ENCODE peak calls at places on chromosomes 12 and 14, in ten cellular contexts. D is HCT116; L is CD8-positive, alpha-beta T cell; A is body of pancreas; Q is uterus; S is A549; O is BE2C; P is spleen; Z is H9; X is effector memory CD4-positive, alpha-beta T cell. U is an unnamed sample. For H3K9me3, the result is how much of the 10 kb centered on the place peaks cover.

GRCh38 chr14:65260786-65261185 is 151.7 kb upstream of the FUT8 start:
- DNase-seq in D (no peak), L (no peak), X (no peak), P (no peak), A (no peak), O (no peak), S (no peak), Q (no peak), Z (no peak), U (no peak)

GRCh38 chr12:95646781-95647184 is 95.5 kb upstream of the USP44 start:
- DNase-seq in X (no peak), A (no peak), Q (no peak), L (no peak), Z (no peak), D (no peak), O (no peak), P (no peak), S (no peak), U (no peak)

GRCh38 chr12:105887131-105887530 is 251.6 kb downstream of the NUAK1 start:
- DNase-seq in L (no peak), Z (no peak), S (no peak), P (no peak), Q (no peak), A (no peak), X (no peak), O (no peak), D (no peak), U (no peak)

GRCh38 chr12:108414021-108414420 is 74.9 kb upstream of the CMKLR1 start:
- DNase-seq in Z (no peak), Q (no peak), O (no peak), A (no peak), S (no peak), L (no peak), D (no peak), P (no peak), X (no peak), U (no peak)

GRCh38 chr12:108884116-108885012 is 4.5 kb downstream of the DAO start:
- DNase-seq in L (peak), Q (no peak), D (peak), X (peak), O (peak), P (peak), Z (peak), S (peak), A (peak), U (peak)

GRCh38 chr12:28497889-28498411 is 307.7 kb downstream of the CCDC91 start:
- DNase-seq in S (peak), X (no peak), Z (no peak), L (no peak), D (peak), A (no peak), O (no peak), P (no peak), Q (no peak), U (no peak)

GRCh38 chr12:114933428-114934160 is 249.6 kb upstream of the TBX3 start:
- DNase-seq in O (no peak), S (peak), P (no peak), A (no peak), X (no peak), D (peak), L (no peak), Q (no peak), Z (no peak), U (no peak)

GRCh38 chr14:75205586-75205985 is 29.2 kb upstream of the TMED10 start:
- DNase-seq in L (no peak), Q (no peak), O (no peak), D (no peak), Z (no peak), A (no peak), S (no peak), P (peak), X (no peak), U (no peak)

GRCh38 chr14:50839048-50839447 is 8.1 kb upstream of the NIN start:
- DNase-seq in A (no peak), L (no peak), P (no peak), O (no peak), Z (no peak), Q (no peak), D (no peak), S (no peak), X (no peak), U (no peak)

GRCh38 chr14:95018845-95019244 is 138.5 kb downstream of the DICER1 start:
- DNase-seq in Q (no peak), A (no peak), L (no peak), O (no peak), S (no peak), Z (no peak), X (no peak), P (no peak), D (no peak), U (no peak)

GRCh38 chr12:76020281-76020680 is 11.3 kb downstream of the PHLDA1 start:
- DNase-seq in A (no peak), P (peak), O (no peak), D (peak), S (peak), Q (no peak), X (peak), L (peak), Z (no peak), U (peak)

GRCh38 chr14:105848570-105848969 is 322.2 kb downstream of the TMEM121 start:
- DNase-seq in P (no peak), S (no peak), Z (no peak), Q (no peak), D (no peak), X (no peak), L (no peak), A (no peak), O (no peak), U (no peak)

GRCh38 chr14:78291958-78292357 is 121.8 kb downstream of the NRXN3 start:
- DNase-seq in A (no peak), S (no peak), O (no peak), P (no peak), D (no peak), L (no peak), Z (no peak), X (no peak), Q (no peak), U (no peak)

DNA sequence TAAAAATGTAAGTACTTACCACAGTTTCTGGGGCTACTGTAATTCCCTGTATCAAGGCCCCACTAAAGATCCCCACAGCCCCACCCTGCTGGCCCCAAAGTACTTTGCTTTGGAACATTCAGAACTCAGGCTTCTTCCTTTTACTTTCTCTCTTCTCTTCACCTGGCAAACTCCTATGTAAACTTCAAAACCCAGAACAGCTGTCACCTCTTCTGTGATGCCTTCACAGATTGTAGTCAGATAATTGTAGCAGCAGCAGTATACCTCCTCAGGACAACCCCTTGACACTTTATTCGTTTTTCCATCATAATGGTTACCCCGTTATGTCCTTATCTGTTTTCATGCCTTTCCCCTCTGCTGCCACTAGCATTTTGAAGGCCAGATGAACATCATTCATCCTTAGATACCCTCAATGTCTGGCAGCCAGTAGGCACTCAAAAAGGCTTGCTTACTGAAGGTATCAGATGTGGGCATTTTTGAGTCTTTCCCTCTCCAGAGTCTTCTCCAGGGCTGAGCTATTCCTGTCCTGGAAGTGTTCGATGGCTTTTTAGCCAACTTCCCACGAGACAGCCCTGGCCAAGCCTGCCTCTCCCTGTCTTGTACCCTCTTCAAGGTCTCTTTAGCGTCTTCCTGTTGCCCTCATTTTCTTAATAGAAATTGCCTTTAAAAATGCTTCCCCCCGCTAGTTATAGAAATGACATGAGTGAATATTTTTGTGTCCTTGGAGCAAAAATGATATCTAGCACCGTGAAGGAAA is 7.4 kb downstream of the PLBD2 start:
- DNase-seq in O (no peak), S (no peak), Q (no peak), Z (no peak), D (no peak), X (no peak), L (no peak), A (no peak), P (no peak), U (no peak)
- H3K9me3 ChIP-seq in O (under half), S (under half), Q (under half), Z (under half), D (under half), X (under half), L (under half), A (under half), P (under half), U (under half)

DNA sequence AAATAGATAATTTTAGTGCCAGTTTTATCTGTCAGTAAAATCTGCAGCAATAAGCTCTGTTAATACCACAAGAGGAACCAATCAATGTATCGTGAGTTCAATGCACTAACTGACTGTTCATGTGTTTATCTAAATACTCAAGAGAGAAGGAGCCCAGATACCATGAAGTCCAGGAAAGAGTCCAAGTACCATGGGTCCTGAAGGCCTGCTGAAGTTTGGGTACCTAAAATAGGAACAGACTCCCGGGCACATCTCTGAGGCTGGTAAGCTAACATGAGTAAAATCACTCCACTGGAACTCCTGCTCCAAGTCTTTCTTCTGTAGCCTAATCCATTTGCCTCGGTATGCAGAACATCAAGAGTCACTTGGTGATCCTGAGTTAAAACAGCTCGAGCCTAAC is 71.1 kb downstream of the PRKD1 start:
- DNase-seq in O (no peak), P (no peak), Q (no peak), S (no peak), D (no peak), L (no peak), X (no peak), A (no peak), Z (no peak), U (no peak)
- H3K9me3 ChIP-seq in O (under half), P (under half), Q (under half), S (under half), D (under half), L (under half), X (under half), A (under half), Z (under half), U (under half)

DNA sequence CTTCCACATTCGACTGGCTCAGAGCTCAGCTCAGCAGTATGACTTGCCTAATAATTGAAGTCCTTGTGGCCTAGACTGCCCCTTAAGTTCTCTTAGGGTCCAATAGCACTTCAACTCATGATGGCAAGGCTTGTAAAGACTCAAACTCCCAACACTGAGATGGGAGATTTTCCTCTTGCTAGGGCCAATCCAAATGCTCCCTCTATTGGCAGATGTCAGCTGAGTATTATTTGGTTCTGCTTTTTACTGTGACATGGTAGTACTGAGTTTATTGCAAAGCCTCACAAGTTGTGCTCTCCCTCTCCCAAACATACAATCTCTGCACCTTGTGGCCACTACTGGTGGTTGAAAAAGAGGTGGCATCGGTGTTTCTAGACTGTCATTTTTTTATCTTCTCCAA is 164.2 kb downstream of the ALG10 start:
- DNase-seq in Z (no peak), S (no peak), A (no peak), L (no peak), X (no peak), Q (no peak), P (no peak), O (no peak), D (no peak), U (no peak)
- H3K9me3 ChIP-seq in Z (under half), S (under half), A (under half), L (under half), X (under half), Q (under half), P (under half), O (under half), D (under half), U (under half)

GRCh38 chr14:83940253-83940652 is 1589.7 kb upstream of the FLRT2 start:
- DNase-seq in Q (no peak), X (no peak), O (no peak), Z (no peak), P (no peak), S (no peak), A (peak), L (no peak), D (no peak), U (no peak)
- H3K9me3 ChIP-seq in Q (under half), X (under half), O (under half), Z (under half), P (under half), S (under half), A (under half), L (under half), D (under half), U (under half)

GRCh38 chr12:130497331-130497730 is 159.6 kb downstream of the PIWIL1 start:
- DNase-seq in L (no peak), A (no peak), S (no peak), D (no peak), P (no peak), Z (no peak), O (no peak), X (no peak), Q (no peak), U (no peak)

GRCh38 chr12:130497991-130498390 is 160.3 kb downstream of the PIWIL1 start:
- DNase-seq in D (no peak), L (no peak), O (no peak), Z (no peak), A (no peak), X (no peak), Q (no peak), P (no peak), S (no peak), U (no peak)

GRCh38 chr12:130499474-130499873 is 161.8 kb downstream of the PIWIL1 start:
- DNase-seq in S (no peak), X (no peak), A (no peak), D (no peak), O (no peak), Z (no peak), P (no peak), Q (no peak), L (no peak), U (no peak)

GRCh38 chr12:130500835-130501330 is 163.2 kb downstream of the PIWIL1 start:
- DNase-seq in O (no peak), P (no peak), A (no peak), Z (no peak), Q (no peak), L (no peak), S (no peak), X (no peak), D (no peak), U (no peak)

DNA sequence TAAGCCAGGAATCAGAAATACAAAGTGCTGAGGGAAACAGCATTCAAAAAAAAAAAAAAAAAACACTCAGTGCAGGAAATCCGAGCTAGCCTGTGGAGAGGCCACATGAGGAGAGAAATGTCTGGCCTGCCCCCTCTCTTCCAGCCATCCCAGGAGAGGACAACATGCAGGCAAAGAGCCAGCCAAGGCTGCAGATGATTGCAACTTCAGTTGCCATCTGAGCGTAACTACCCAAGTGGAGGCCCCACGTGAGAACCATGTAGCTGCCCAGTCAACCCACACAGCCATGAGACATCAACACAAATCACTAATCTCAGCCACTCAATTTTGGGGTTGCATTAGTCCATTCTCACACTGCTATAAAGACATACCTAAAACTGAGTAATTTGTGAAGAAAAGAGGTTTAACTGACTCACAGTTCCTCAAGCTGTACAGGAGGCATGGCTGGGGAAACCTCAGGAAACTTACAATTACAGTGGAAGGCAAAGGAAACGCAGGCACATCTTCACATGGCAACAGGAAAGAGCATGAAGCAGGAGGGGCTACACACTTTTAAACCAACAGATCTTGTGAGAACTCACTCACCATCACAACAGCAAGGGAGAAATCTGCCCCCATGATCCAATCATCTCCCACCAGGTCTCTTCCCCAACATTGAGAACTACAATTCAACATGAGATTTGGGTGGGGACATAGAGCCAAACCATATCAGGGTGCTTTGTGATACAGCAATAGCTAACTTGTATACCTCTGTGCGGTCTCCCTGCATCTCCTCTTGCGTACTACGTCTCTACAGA is 161.1 kb downstream of the PIWIL1 start:
- DNase-seq in D (no peak), S (no peak), Z (no peak), A (no peak), L (no peak), O (no peak), Q (no peak), X (no peak), P (no peak), U (no peak)
- H3K9me3 ChIP-seq in D (under half), S (under half), Z (under half), A (under half), L (under half), O (under half), Q (under half), X (under half), P (under half), U (under half)

U was measured in CD4-positive, alpha-beta memory T cell.